ENCODE peak calls at places on chromosomes 11 and 22, in four cellular contexts. One of them, this sample, is unnamed.

GRCh38 chr11:84390441-84391078 is 1104.4 kb upstream of the CCDC90B start:
- DNase-seq in trophoblast cell: no peak
- DNase-seq in effector memory CD4-positive, alpha-beta T cell: no peak
- DNase-seq in mesendoderm: peak; percentile 88
- DNase-seq in this sample: no peak

GRCh38 chr11:65382804-65383368 is 440 bp upstream of the SLC25A45 start:
- DNase-seq in trophoblast cell: no peak
- DNase-seq in effector memory CD4-positive, alpha-beta T cell: no peak
- DNase-seq in mesendoderm: no peak
- DNase-seq in this sample: no peak

GRCh38 chr11:20963596-20963995 is 294.2 kb downstream of the NELL1 start:
- DNase-seq in trophoblast cell: no peak
- DNase-seq in effector memory CD4-positive, alpha-beta T cell: no peak
- DNase-seq in mesendoderm: no peak
- DNase-seq in this sample: no peak

GRCh38 chr11:86594746-86595145 is 77.7 kb downstream of the ME3 start:
- DNase-seq in trophoblast cell: no peak
- DNase-seq in effector memory CD4-positive, alpha-beta T cell: no peak
- DNase-seq in mesendoderm: peak; percentile 66
- DNase-seq in this sample: no peak

GRCh38 chr11:67230406-67230805 is 35.9 kb upstream of the GRK2 start:
- DNase-seq in trophoblast cell: no peak
- DNase-seq in effector memory CD4-positive, alpha-beta T cell: no peak
- DNase-seq in mesendoderm: no peak
- DNase-seq in this sample: no peak

GRCh38 chr22:22999473-22999872 is 70.8 kb upstream of the GNAZ start:
- DNase-seq in trophoblast cell: no peak
- DNase-seq in effector memory CD4-positive, alpha-beta T cell: no peak
- DNase-seq in mesendoderm: no peak
- DNase-seq in this sample: no peak

GRCh38 chr22:17563936-17564391 is 666 bp downstream of the SLC25A18 start:
- DNase-seq in trophoblast cell: no peak
- DNase-seq in effector memory CD4-positive, alpha-beta T cell: no peak
- DNase-seq in mesendoderm: no peak
- DNase-seq in this sample: peak; percentile 35

GRCh38 chr22:28440517-28441366 is 238.9 kb downstream of the TTC28 start:
- DNase-seq in trophoblast cell: no peak
- DNase-seq in effector memory CD4-positive, alpha-beta T cell: no peak
- DNase-seq in mesendoderm: no peak
- DNase-seq in this sample: no peak

DNA sequence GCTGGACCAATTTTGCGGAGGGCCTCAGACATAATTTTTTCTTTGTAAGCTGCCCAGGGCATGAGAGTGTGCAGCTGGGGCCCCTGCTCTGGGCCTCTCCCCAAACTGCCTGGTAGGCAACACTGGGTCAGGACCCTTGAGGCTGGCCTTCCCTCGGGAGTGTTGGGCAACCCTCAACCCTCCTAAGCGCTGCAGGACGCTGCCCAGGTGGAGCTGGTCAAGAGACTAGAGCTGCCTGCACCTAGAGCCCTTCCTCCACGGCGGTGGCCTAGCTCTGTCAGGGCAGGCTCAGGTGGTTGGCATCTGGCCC is 505 bp upstream of the TMEM132A start:
- DNase-seq in trophoblast cell: no peak
- DNase-seq in effector memory CD4-positive, alpha-beta T cell: no peak
- DNase-seq in mesendoderm: no peak
- DNase-seq in this sample: no peak
- H3K27ac ChIP-seq in trophoblast cell: no peak overlapping the region
- H3K27ac ChIP-seq in effector memory CD4-positive, alpha-beta T cell: no peak overlapping the region
- H3K27ac ChIP-seq in mesendoderm: no peak overlapping the region
- H3K27ac ChIP-seq in this sample: no peak overlapping the region

GRCh38 chr22:37033605-37034430 is 14.3 kb downstream of the MPST start:
- DNase-seq in trophoblast cell: no peak
- DNase-seq in effector memory CD4-positive, alpha-beta T cell: no peak
- DNase-seq in mesendoderm: no peak
- DNase-seq in this sample: no peak
- H3K27ac ChIP-seq in trophoblast cell: no peak overlapping the region
- H3K27ac ChIP-seq in effector memory CD4-positive, alpha-beta T cell: no peak overlapping the region
- H3K27ac ChIP-seq in mesendoderm: no peak overlapping the region
- H3K27ac ChIP-seq in this sample: no peak overlapping the region

DNA sequence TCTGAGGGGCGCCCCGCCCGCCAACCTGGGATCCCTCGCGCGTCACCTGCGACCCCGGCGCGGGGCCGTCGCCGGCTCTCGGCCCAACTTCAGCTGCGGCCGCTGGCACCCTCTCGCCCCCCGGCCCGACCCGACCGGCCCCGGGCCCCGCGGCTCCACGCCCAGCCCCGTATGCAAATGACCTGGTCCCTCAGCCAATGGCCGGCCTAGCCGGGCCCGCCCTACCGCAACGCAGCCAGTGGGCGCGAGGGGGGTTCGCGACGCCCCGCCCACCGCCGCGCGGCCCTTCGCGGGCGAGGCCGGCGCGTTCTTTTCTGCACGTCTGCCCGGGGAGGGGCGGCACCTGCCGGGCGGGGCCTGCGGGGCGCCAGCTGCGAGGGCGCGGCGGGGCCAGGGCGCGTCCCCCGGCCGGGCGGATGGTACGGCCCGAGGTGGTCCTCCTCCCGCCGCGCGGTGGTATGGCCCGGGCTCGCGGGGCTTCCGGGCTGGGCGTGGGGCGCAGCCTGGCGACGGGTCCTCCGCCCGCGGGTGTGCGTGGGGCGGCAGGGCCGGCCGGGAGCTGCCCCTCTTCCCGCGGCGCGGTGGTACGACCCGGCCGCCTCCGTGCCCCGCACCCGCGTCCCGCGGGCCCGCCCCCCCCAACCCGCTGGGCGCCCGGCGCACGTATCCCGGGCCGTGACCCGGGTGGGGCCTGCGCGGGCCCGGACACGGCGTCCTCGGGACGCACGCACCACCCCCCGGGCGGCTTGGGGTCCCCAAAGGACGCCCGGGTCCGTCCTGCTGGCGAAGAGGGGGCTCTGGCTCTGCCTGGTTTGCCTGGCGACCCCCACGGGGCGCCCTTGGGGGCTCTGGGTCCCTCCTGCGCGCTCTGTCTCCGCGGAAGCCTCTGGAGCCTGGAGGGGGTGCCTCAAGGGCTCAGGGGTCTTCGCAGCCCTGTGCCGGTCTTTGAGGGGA is 7.7 kb upstream of the PHRF1 start:
- DNase-seq in trophoblast cell: peak; percentile 97
- DNase-seq in effector memory CD4-positive, alpha-beta T cell: peak; percentile 89
- DNase-seq in mesendoderm: peak; percentile 94
- DNase-seq in this sample: peak; percentile 93
- H3K27ac ChIP-seq in trophoblast cell: peak overlapping the region; percentile 88
- H3K27ac ChIP-seq in effector memory CD4-positive, alpha-beta T cell: no peak overlapping the region
- H3K27ac ChIP-seq in mesendoderm: no peak overlapping the region
- H3K27ac ChIP-seq in this sample: peak overlapping the region; percentile 61

GRCh38 chr11:72624496-72625201 is 49.6 kb downstream of the PDE2A start:
- DNase-seq in trophoblast cell: peak; percentile 4
- DNase-seq in effector memory CD4-positive, alpha-beta T cell: no peak
- DNase-seq in mesendoderm: no peak
- DNase-seq in this sample: no peak
- H3K27ac ChIP-seq in trophoblast cell: no peak overlapping the region
- H3K27ac ChIP-seq in effector memory CD4-positive, alpha-beta T cell: no peak overlapping the region
- H3K27ac ChIP-seq in mesendoderm: no peak overlapping the region
- H3K27ac ChIP-seq in this sample: peak overlapping the region; percentile 93

DNA sequence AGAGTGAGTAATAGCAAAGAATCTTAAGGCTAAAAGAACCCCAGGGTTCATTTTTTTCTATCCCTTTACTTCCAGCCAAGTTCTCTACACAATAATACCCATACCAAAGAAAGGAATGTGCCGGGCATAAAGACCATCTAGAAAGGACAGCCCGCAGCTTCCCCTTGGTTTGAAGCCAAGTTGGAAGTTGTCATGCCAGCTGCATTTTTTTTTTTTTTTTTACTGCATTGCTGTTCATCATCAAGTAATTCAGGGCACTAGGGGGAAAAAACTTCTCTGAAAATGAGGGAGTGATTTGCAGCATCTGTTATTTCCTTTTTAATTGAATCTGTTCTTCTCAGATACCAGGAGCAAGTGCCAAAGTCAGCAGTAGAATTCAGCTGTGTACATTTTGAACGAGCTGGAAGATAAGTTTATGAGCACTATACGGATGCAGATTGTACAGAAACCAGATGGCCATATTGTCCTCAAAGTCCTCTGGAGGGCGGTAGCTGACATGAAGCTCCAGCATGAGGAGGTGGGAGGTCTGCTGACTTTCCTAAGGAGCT is 56.4 kb downstream of the UBASH3B start:
- DNase-seq in trophoblast cell: no peak
- DNase-seq in effector memory CD4-positive, alpha-beta T cell: no peak
- DNase-seq in mesendoderm: peak; percentile 38
- DNase-seq in this sample: no peak
- H3K27ac ChIP-seq in trophoblast cell: no peak overlapping the region
- H3K27ac ChIP-seq in effector memory CD4-positive, alpha-beta T cell: no peak overlapping the region
- H3K27ac ChIP-seq in mesendoderm: no peak overlapping the region
- H3K27ac ChIP-seq in this sample: no peak overlapping the region

This sample was measured in substantia nigra.